ENCODE peak calls at places on chromosomes 4 and X, in six cellular contexts. L, M, P, Q, O and E are unnamed samples.

GRCh38 chrX:6227445-6227820 is 1.2 kb downstream of the NLGN4X start:
- DNase-seq in L (no peak), M (no peak), P (no peak), Q (no peak), O (no peak), E (no peak)

GRCh38 chrX:56928546-56928945 is 66.8 kb downstream of the SPIN3 start:
- DNase-seq in L (no peak), M (no peak), P (no peak), Q (no peak), O (no peak), E (no peak)

GRCh38 chr4:107876096-107876495 is 51.4 kb downstream of the SGMS2 start:
- DNase-seq in L (no peak), M (no peak), P (no peak), Q (no peak), O (no peak), E (no peak)

GRCh38 chr4:83552924-83553323 is 17.0 kb downstream of the GPAT3 start:
- DNase-seq in L (peak), M (no peak), P (peak), Q (no peak), O (no peak), E (no peak)

GRCh38 chr4:13159041-13159620 is 325.0 kb downstream of the RAB28 start:
- DNase-seq in L (no peak), M (no peak), P (no peak), Q (no peak), O (no peak), E (no peak)

GRCh38 chr4:155543126-155543765 is 123.4 kb upstream of the GUCY1A1 start:
- DNase-seq in L (no peak), M (no peak), P (no peak), Q (no peak), O (peak), E (no peak)

GRCh38 chr4:29058519-29058918 is 1661.7 kb upstream of the PCDH7 start:
- DNase-seq in L (no peak), M (no peak), P (no peak), Q (no peak), O (no peak), E (no peak)

GRCh38 chrX:6120329-6120728 is 108.3 kb downstream of the NLGN4X start:
- DNase-seq in L (no peak), M (no peak), P (no peak), Q (no peak), O (no peak), E (no peak)

GRCh38 chr4:32460972-32461371 is 1740.8 kb downstream of the PCDH7 start:
- DNase-seq in L (no peak), M (no peak), P (no peak), Q (no peak), O (no peak), E (no peak)

GRCh38 chr4:30653291-30653690 is 66.9 kb upstream of the PCDH7 start:
- DNase-seq in L (no peak), M (no peak), P (no peak), Q (no peak), O (peak), E (no peak)

GRCh38 chr4:8320386-8320750 is 50.8 kb downstream of the HTRA3 start:
- DNase-seq in L (peak), M (no peak), P (no peak), Q (no peak), O (no peak), E (no peak)

GRCh38 chr4:106421441-106422296 is 53.1 kb upstream of the GIMD1 start:
- DNase-seq in L (no peak), M (no peak), P (no peak), Q (no peak), O (peak), E (no peak)

GRCh38 chrX:130799393-130799792 is 103.6 kb downstream of the ENOX2 start:
- DNase-seq in L (no peak), M (no peak), P (peak), Q (no peak), O (peak), E (no peak)

GRCh38 chrX:67601771-67602170 is 58.0 kb downstream of the AR start:
- DNase-seq in L (no peak), M (no peak), P (no peak), Q (no peak), O (no peak), E (no peak)

GRCh38 chr4:72375050-72375736 is 193.8 kb downstream of the ADAMTS3 start:
- DNase-seq in L (no peak), M (no peak), P (peak), Q (no peak), O (peak), E (no peak)

GRCh38 chr4:88765729-88766128 is 68.1 kb upstream of the NAP1L5 start:
- DNase-seq in L (no peak), M (no peak), P (peak), Q (peak), O (peak), E (no peak)

GRCh38 chr4:142331646-142332045 is 514.5 kb downstream of the INPP4B start:
- DNase-seq in L (no peak), M (no peak), P (peak), Q (no peak), O (no peak), E (no peak)

GRCh38 chr4:57080781-57081650 is 29.2 kb downstream of the IGFBP7 start:
- DNase-seq in L (peak), M (no peak), P (peak), Q (no peak), O (peak), E (no peak)

GRCh38 chr4:141329174-141329569 is 108.5 kb downstream of the ZNF330 start:
- DNase-seq in L (no peak), M (no peak), P (peak), Q (no peak), O (peak), E (no peak)

GRCh38 chr4:186472948-186473347 is 82.4 kb downstream of the MTNR1A start:
- DNase-seq in L (no peak), M (no peak), P (no peak), Q (no peak), O (peak), E (no peak)

GRCh38 chrX:134676440-134676839 is 18.2 kb upstream of the PLAC1 start:
- DNase-seq in L (no peak), M (no peak), P (no peak), Q (no peak), O (peak), E (no peak)

GRCh38 chr4:119597377-119597776 is 31.2 kb downstream of the PDE5A start:
- DNase-seq in L (no peak), M (no peak), P (no peak), Q (no peak), O (no peak), E (no peak)

GRCh38 chrX:132023896-132024386 is 839 bp downstream of the STK26 start:
- DNase-seq in L (peak), M (no peak), P (no peak), Q (peak), O (no peak), E (peak)

GRCh38 chr4:110778526-110778925 is 155.6 kb upstream of the PITX2 start:
- DNase-seq in L (no peak), M (no peak), P (no peak), Q (no peak), O (peak), E (no peak)

GRCh38 chr4:133320576-133321170 is 171.6 kb downstream of the PCDH10 start:
- DNase-seq in L (no peak), M (no peak), P (no peak), Q (no peak), O (peak), E (no peak)

GRCh38 chrX:70183091-70183490 is 5.8 kb downstream of the DGAT2L6 start:
- DNase-seq in L (no peak), M (no peak), P (no peak), Q (no peak), O (no peak), E (no peak)

GRCh38 chr4:151518359-151518758 is 109.4 kb downstream of the FHIP1A start:
- DNase-seq in L (no peak), M (no peak), P (no peak), Q (no peak), O (no peak), E (no peak)

GRCh38 chr4:138178566-138178965 is 63.6 kb downstream of the SLC7A11 start:
- DNase-seq in L (no peak), M (no peak), P (no peak), Q (no peak), O (peak), E (no peak)

GRCh38 chr4:48212165-48212564 is 57.5 kb downstream of the TEC start:
- DNase-seq in L (no peak), M (no peak), P (no peak), Q (no peak), O (no peak), E (no peak)

GRCh38 chrX:46589977-46590723 is 16.6 kb downstream of the CHST7 start:
- DNase-seq in L (no peak), M (no peak), P (peak), Q (no peak), O (peak), E (no peak)

GRCh38 chrX:318068-318738 is 393 bp downstream of the GTPBP6 start:
- DNase-seq in L (peak), M (peak), P (peak), Q (peak), O (peak), E (peak)

GRCh38 chrX:107000013-107000515 is at the start of gene MORC4:
- DNase-seq in L (peak), M (peak), P (peak), Q (peak), O (peak), E (peak)

GRCh38 chr4:150679767-150680088 is 97.8 kb downstream of the MAB21L2 start:
- DNase-seq in L (no peak), M (no peak), P (no peak), Q (no peak), O (peak), E (no peak)

GRCh38 chrX:77917294-77917933 is 6.9 kb downstream of the ATP7A start:
- DNase-seq in L (no peak), M (no peak), P (no peak), Q (no peak), O (no peak), E (no peak)

GRCh38 chr4:181301735-181302380 is 941.3 kb upstream of the TENM3 start:
- DNase-seq in L (peak), M (peak), P (peak), Q (peak), O (peak), E (peak)

GRCh38 chr4:81652069-81652478 is 180.4 kb upstream of the RASGEF1B start:
- DNase-seq in L (no peak), M (no peak), P (no peak), Q (no peak), O (no peak), E (no peak)

GRCh38 chr4:104899863-104900262 is 246.8 kb upstream of the TET2 start:
- DNase-seq in L (no peak), M (no peak), P (no peak), Q (no peak), O (no peak), E (no peak)

GRCh38 chr4:6466756-6467381 is 5.5 kb downstream of the PPP2R2C start:
- DNase-seq in L (peak), M (no peak), P (no peak), Q (no peak), O (no peak), E (no peak)

GRCh38 chr4:150010525-150011126 is 67.6 kb upstream of the DCLK2 start:
- DNase-seq in L (peak), M (peak), P (no peak), Q (no peak), O (peak), E (peak)

GRCh38 chr4:6383019-6383404 is 89.4 kb downstream of the PPP2R2C start:
- DNase-seq in L (no peak), M (no peak), P (no peak), Q (no peak), O (peak), E (no peak)

GRCh38 chr4:70901984-70902576 is at the start of gene MOB1B:
- DNase-seq in L (peak), M (peak), P (peak), Q (peak), O (peak), E (peak)
- TF ChIP-seq CTCF in L (peak), M (peak), P (peak), Q (peak), O (peak), E (peak)

GRCh38 chr4:94571301-94571700 is 119.6 kb downstream of the PDLIM5 start:
- DNase-seq in L (no peak), M (no peak), P (no peak), Q (no peak), O (no peak), E (no peak)
- TF ChIP-seq CTCF in L (no peak), M (no peak), P (no peak), Q (no peak), O (no peak), E (no peak)

GRCh38 chr4:131430302-131430701 is 1718.8 kb upstream of the PCDH10 start:
- DNase-seq in L (no peak), M (no peak), P (no peak), Q (no peak), O (peak), E (no peak)
- TF ChIP-seq CTCF in L (no peak), M (no peak), P (no peak), Q (no peak), O (peak), E (no peak)

GRCh38 chrX:73262991-73263390 is 48.3 kb upstream of the NAP1L2 start:
- DNase-seq in L (no peak), M (no peak), P (no peak), Q (no peak), O (peak), E (no peak)
- TF ChIP-seq CTCF in L (no peak), M (peak), P (peak), Q (no peak), O (peak), E (no peak)

GRCh38 chr4:123659759-123660158 is 263.2 kb downstream of the SPRY1 start:
- DNase-seq in L (no peak), M (no peak), P (no peak), Q (no peak), O (no peak), E (no peak)
- TF ChIP-seq CTCF in L (no peak), M (peak), P (peak), Q (no peak), O (peak), E (peak)

GRCh38 chr4:120922390-120923200 is at the start of gene PRDM5:
- DNase-seq in L (peak), M (peak), P (no peak), Q (peak), O (peak), E (peak)
- TF ChIP-seq CTCF in L (no peak), M (peak), P (peak), Q (no peak), O (peak), E (no peak)

GRCh38 chr4:185011408-185011807 is 6.9 kb upstream of the HELT start:
- DNase-seq in L (no peak), M (no peak), P (no peak), Q (no peak), O (no peak), E (no peak)
- TF ChIP-seq CTCF in L (peak), M (no peak), P (peak), Q (no peak), O (peak), E (peak)